ENCODE peak calls at places on chromosomes 1 and 21, in five cellular contexts. One of them, this sample, is unnamed.

GRCh38 chr1:170063109-170063826 is 11.2 kb downstream of the KIFAP3 start:
- DNase-seq in lower lobe of right lung: no peak
- DNase-seq in RWPE2: peak; percentile 63
- DNase-seq in body of pancreas: no peak
- DNase-seq in GM03348: no peak
- DNase-seq in this sample: no peak

GRCh38 chr21:41715649-41716321 is 51.1 kb downstream of the RIPK4 start:
- DNase-seq in body of pancreas: peak; percentile 54
- DNase-seq in lower lobe of right lung: no peak
- DNase-seq in RWPE2: peak; percentile 84
- DNase-seq in GM03348: no peak
- DNase-seq in this sample: no peak

GRCh38 chr1:238648756-238649155 is 737.6 kb upstream of the CHRM3 start:
- DNase-seq in lower lobe of right lung: no peak
- DNase-seq in body of pancreas: no peak
- DNase-seq in GM03348: no peak
- DNase-seq in RWPE2: no peak
- DNase-seq in this sample: no peak

GRCh38 chr1:145963218-145964019 is 956 bp downstream of the ANKRD34A start:
- DNase-seq in body of pancreas: no peak
- DNase-seq in lower lobe of right lung: no peak
- DNase-seq in GM03348: peak; percentile 44
- DNase-seq in RWPE2: no peak
- DNase-seq in this sample: no peak

GRCh38 chr1:150532860-150533259 is 16.3 kb upstream of the ADAMTSL4 start:
- DNase-seq in GM03348: no peak
- DNase-seq in lower lobe of right lung: no peak
- DNase-seq in RWPE2: no peak
- DNase-seq in body of pancreas: no peak
- DNase-seq in this sample: no peak

GRCh38 chr1:156400191-156400920 is 31.3 kb downstream of the RHBG start:
- DNase-seq in GM03348: no peak
- DNase-seq in RWPE2: no peak
- DNase-seq in lower lobe of right lung: no peak
- DNase-seq in body of pancreas: no peak
- DNase-seq in this sample: no peak

GRCh38 chr1:4825841-4826450 is 171.5 kb downstream of the AJAP1 start:
- DNase-seq in GM03348: no peak
- DNase-seq in body of pancreas: no peak
- DNase-seq in lower lobe of right lung: no peak
- DNase-seq in RWPE2: no peak
- DNase-seq in this sample: no peak

GRCh38 chr21:35208117-35208516 is 159.0 kb upstream of the RUNX1 start:
- DNase-seq in RWPE2: no peak
- DNase-seq in lower lobe of right lung: no peak
- DNase-seq in body of pancreas: no peak
- DNase-seq in GM03348: no peak
- DNase-seq in this sample: no peak

This sample was measured in psoas muscle.